ENCODE peak calls at places on chromosomes 11 and 22, in four cellular contexts. One of them, this sample, is unnamed.

GRCh38 chr11:111301004-111301839 is 2.9 kb downstream of the POU2AF3 start:
- DNase-seq in B cell: no peak
- DNase-seq in osteoblast: no peak
- DNase-seq in AG04450: no peak
- DNase-seq in this sample: no peak

GRCh38 chr11:105821366-105821765 is 200.7 kb downstream of the MSANTD4 start:
- DNase-seq in AG04450: no peak
- DNase-seq in osteoblast: no peak
- DNase-seq in B cell: no peak
- DNase-seq in this sample: no peak

GRCh38 chr22:44365832-44366231 is 53.1 kb upstream of the SHISAL1 start:
- DNase-seq in AG04450: no peak
- DNase-seq in osteoblast: no peak
- DNase-seq in B cell: no peak
- DNase-seq in this sample: no peak

GRCh38 chr11:3056296-3057068 is 741 bp downstream of the CARS1 start:
- DNase-seq in osteoblast: peak
- DNase-seq in B cell: peak
- DNase-seq in AG04450: no peak
- DNase-seq in this sample: no peak

GRCh38 chr11:128500488-128500887 is 86.9 kb downstream of the ETS1 start:
- DNase-seq in osteoblast: no peak
- DNase-seq in B cell: no peak
- DNase-seq in AG04450: no peak
- DNase-seq in this sample: no peak

GRCh38 chr11:3836903-3837302 is 3.9 kb downstream of the RHOG start:
- DNase-seq in AG04450: no peak
- DNase-seq in osteoblast: peak
- DNase-seq in B cell: peak
- DNase-seq in this sample: no peak

GRCh38 chr22:21657361-21658118 is 8.3 kb upstream of the PPIL2 start:
- DNase-seq in osteoblast: peak
- DNase-seq in AG04450: no peak
- DNase-seq in B cell: peak
- DNase-seq in this sample: no peak

GRCh38 chr11:17898071-17898470 is 114.8 kb downstream of the SERGEF start:
- DNase-seq in B cell: no peak
- DNase-seq in AG04450: no peak
- DNase-seq in osteoblast: no peak
- DNase-seq in this sample: no peak

GRCh38 chr22:44143117-44143495 is 37.6 kb upstream of the PARVG start:
- DNase-seq in osteoblast: peak
- DNase-seq in B cell: no peak
- DNase-seq in AG04450: no peak
- DNase-seq in this sample: no peak

GRCh38 chr11:77071077-77071476 is 4.3 kb downstream of the CAPN5 start:
- DNase-seq in osteoblast: peak
- DNase-seq in B cell: no peak
- DNase-seq in AG04450: no peak
- DNase-seq in this sample: no peak

GRCh38 chr22:43796567-43796966 is 15.5 kb downstream of the EFCAB6 start:
- DNase-seq in AG04450: peak
- DNase-seq in B cell: no peak
- DNase-seq in osteoblast: no peak
- DNase-seq in this sample: no peak

GRCh38 chr11:24437123-24437522 is 59.7 kb upstream of the LUZP2 start:
- DNase-seq in osteoblast: no peak
- DNase-seq in AG04450: no peak
- DNase-seq in B cell: no peak
- DNase-seq in this sample: no peak

GRCh38 chr11:6397636-6398035 is 7.4 kb downstream of the SMPD1 start:
- DNase-seq in AG04450: no peak
- DNase-seq in B cell: no peak
- DNase-seq in osteoblast: no peak
- DNase-seq in this sample: no peak

GRCh38 chr22:34045311-34045710 is 125.0 kb upstream of the LARGE1 start:
- DNase-seq in osteoblast: no peak
- DNase-seq in AG04450: no peak
- DNase-seq in B cell: no peak
- DNase-seq in this sample: no peak

GRCh38 chr11:134752526-134752925 is 340.5 kb upstream of the B3GAT1 start:
- DNase-seq in osteoblast: no peak
- DNase-seq in B cell: no peak
- DNase-seq in AG04450: no peak
- DNase-seq in this sample: no peak

GRCh38 chr22:20153945-20154344 is 3.1 kb upstream of the CCDC188 start:
- DNase-seq in AG04450: no peak
- DNase-seq in osteoblast: no peak
- DNase-seq in B cell: no peak
- DNase-seq in this sample: no peak

GRCh38 chr11:12150831-12151382 is 40.5 kb downstream of the MICAL2 start:
- DNase-seq in AG04450: no peak
- DNase-seq in B cell: no peak
- DNase-seq in osteoblast: peak
- DNase-seq in this sample: no peak

GRCh38 chr11:105786766-105787165 is 176.9 kb downstream of the GRIA4 start:
- DNase-seq in AG04450: no peak
- DNase-seq in B cell: no peak
- DNase-seq in osteoblast: peak
- DNase-seq in this sample: no peak

GRCh38 chr11:6695377-6695776 is 12.2 kb upstream of the MRPL17 start:
- DNase-seq in B cell: no peak
- DNase-seq in AG04450: no peak
- DNase-seq in osteoblast: no peak
- DNase-seq in this sample: no peak